ENCODE peak calls at places on chromosome 13, in five cellular contexts. H, V, Z, B and U are unnamed samples.

GRCh38 chr13:98411617-98412310 is 165.1 kb downstream of the STK24 start:
- DNase-seq in H (peak; percentile 68), V (peak; percentile 4), Z (no peak), B (no peak), U (no peak)

GRCh38 chr13:111202745-111203144 is 87.6 kb downstream of the ARHGEF7 start:
- DNase-seq in H (no peak), V (peak; percentile 97), Z (peak; percentile 99), B (no peak), U (no peak)

GRCh38 chr13:52797176-52797575 is 51.3 kb downstream of the PCDH8 start:
- DNase-seq in H (no peak), V (no peak), Z (no peak), B (no peak), U (no peak)

GRCh38 chr13:94342436-94343242 is 136.8 kb downstream of the DCT start:
- DNase-seq in H (no peak), V (no peak), Z (no peak), B (no peak), U (no peak)

GRCh38 chr13:39655569-39656324 is at the start of gene COG6:
- DNase-seq in H (peak; percentile 91), V (peak; percentile 86), Z (peak; percentile 88), B (peak; percentile 97), U (peak; percentile 84)

GRCh38 chr13:48400820-48401219 is 12.1 kb downstream of the LPAR6 start:
- DNase-seq in H (no peak), V (peak; percentile 82), Z (peak; percentile 74), B (no peak), U (no peak)

GRCh38 chr13:108963846-108964600 is 334.6 kb downstream of the MYO16 start:
- DNase-seq in H (no peak), V (peak; percentile 59), Z (peak; percentile 38), B (no peak), U (no peak)

GRCh38 chr13:99970761-99971575 is 599 bp downstream of the ZIC5 start:
- DNase-seq in H (no peak), V (no peak), Z (no peak), B (no peak), U (no peak)

GRCh38 chr13:95704510-95704909 is 27.6 kb downstream of the DNAJC3 start:
- DNase-seq in H (no peak), V (no peak), Z (no peak), B (no peak), U (no peak)

GRCh38 chr13:41199061-41199460 is 4.7 kb upstream of the KBTBD7 start:
- DNase-seq in H (no peak), V (no peak), Z (no peak), B (no peak), U (no peak)

GRCh38 chr13:59391696-59392095 is 772.0 kb downstream of the DIAPH3 start:
- DNase-seq in H (peak; percentile 43), V (peak; percentile 77), Z (peak; percentile 86), B (no peak), U (no peak)

GRCh38 chr13:70622785-70623184 is 514.5 kb upstream of the KLHL1 start:
- DNase-seq in H (no peak), V (no peak), Z (no peak), B (no peak), U (no peak)

GRCh38 chr13:45918597-45918996 is 67.0 kb upstream of the SIAH3 start:
- DNase-seq in H (no peak), V (no peak), Z (no peak), B (no peak), U (no peak)

GRCh38 chr13:60165391-60166099 is 1.8 kb upstream of the DIAPH3 start:
- DNase-seq in H (no peak), V (peak; percentile 65), Z (peak; percentile 76), B (no peak), U (no peak)

GRCh38 chr13:75326173-75327131 is 155.5 kb downstream of the TBC1D4 start:
- DNase-seq in H (no peak), V (peak; percentile 86), Z (peak; percentile 89), B (peak; percentile 77), U (no peak)

GRCh38 chr13:46386996-46387851 is at the start of gene RUBCNL:
- DNase-seq in H (peak; percentile 33), V (no peak), Z (no peak), B (peak; percentile 92), U (peak; percentile 69)

GRCh38 chr13:104286566-104287290 is 1220.5 kb upstream of the SLC10A2 start:
- DNase-seq in H (no peak), V (no peak), Z (no peak), B (no peak), U (no peak)

GRCh38 chr13:97339019-97339988 is 94.7 kb upstream of the RAP2A start:
- DNase-seq in H (peak; percentile 36), V (peak; percentile 98), Z (peak; percentile 93), B (no peak), U (no peak)

GRCh38 chr13:51823861-51824260 is 19.9 kb upstream of the DHRS12 start:
- DNase-seq in H (no peak), V (peak; percentile 14), Z (peak; percentile 43), B (no peak), U (no peak)

GRCh38 chr13:77749481-77749880 is 52.0 kb downstream of the SLAIN1 start:
- DNase-seq in H (no peak), V (no peak), Z (no peak), B (no peak), U (no peak)

GRCh38 chr13:27857271-27857670 is 62.5 kb upstream of the PDX1 start:
- DNase-seq in H (no peak), V (no peak), Z (no peak), B (no peak), U (no peak)

GRCh38 chr13:61965756-61966155 is 550.1 kb upstream of the PCDH20 start:
- DNase-seq in H (no peak), V (no peak), Z (no peak), B (no peak), U (no peak)

GRCh38 chr13:100491164-100491847 is 97.3 kb downstream of the GGACT start:
- DNase-seq in H (peak; percentile 30), V (peak; percentile 89), Z (peak; percentile 89), B (no peak), U (no peak)

DNA sequence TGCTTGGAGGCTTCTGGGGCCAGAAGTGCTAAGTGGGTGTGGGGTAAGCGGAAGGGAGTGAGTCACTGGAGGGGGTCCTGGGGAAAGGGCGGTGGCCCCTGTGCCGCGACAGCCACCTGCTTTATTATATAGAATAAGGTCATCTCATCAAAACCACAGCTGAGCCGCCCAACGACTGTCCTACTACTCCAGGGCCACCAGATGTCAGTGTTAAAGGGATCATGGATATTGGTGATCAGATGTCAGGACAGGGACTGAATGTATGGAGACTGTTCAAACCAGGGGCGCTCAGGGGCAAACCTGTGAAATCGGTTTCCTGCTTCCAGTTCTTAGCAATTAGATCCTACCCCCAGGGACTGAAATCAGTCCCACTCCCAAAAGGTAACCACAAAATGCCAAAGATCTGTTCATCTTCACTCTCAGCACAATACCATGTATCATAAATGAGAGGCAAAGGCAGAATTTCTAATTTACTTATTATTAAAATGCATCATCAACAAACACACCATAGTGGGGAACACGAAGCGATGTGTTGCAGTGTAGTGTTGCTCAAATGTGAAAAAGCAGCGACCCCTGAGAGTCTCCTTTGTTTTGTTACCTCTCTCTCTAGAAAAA is 24.5 kb downstream of the ARL11 start:
- DNase-seq in H (no peak), V (no peak), Z (peak; percentile 35), B (no peak), U (no peak)
- TF ChIP-seq CTCF in H (peak; percentile 20), V (peak; percentile 31), Z (peak; percentile 41), B (peak; percentile 61), U (peak; percentile 72)

GRCh38 chr13:43797869-43798268 is 11.1 kb upstream of the ENOX1 start:
- DNase-seq in H (no peak), V (peak; percentile 68), Z (peak; percentile 38), B (no peak), U (no peak)
- TF ChIP-seq CTCF in H (no peak), V (peak; percentile 45), Z (peak; percentile 14), B (no peak), U (no peak)

GRCh38 chr13:36915891-36916640 is 4.0 kb downstream of the SMAD9 start:
- DNase-seq in H (no peak), V (no peak), Z (no peak), B (no peak), U (no peak)

GRCh38 chr13:36915106-36915505 is 4.9 kb downstream of the SMAD9 start:
- DNase-seq in H (no peak), V (no peak), Z (no peak), B (no peak), U (no peak)

GRCh38 chr13:36912983-36913382 is 7.1 kb downstream of the SMAD9 start:
- DNase-seq in H (no peak), V (no peak), Z (no peak), B (no peak), U (no peak)

GRCh38 chr13:36913463-36913862 is 6.6 kb downstream of the SMAD9 start:
- DNase-seq in H (no peak), V (no peak), Z (no peak), B (no peak), U (no peak)

GRCh38 chr13:36914648-36915047 is 5.4 kb downstream of the SMAD9 start:
- DNase-seq in H (no peak), V (no peak), Z (no peak), B (no peak), U (no peak)
- TF ChIP-seq CTCF in H (no peak), V (no peak), Z (no peak), B (no peak), U (no peak)

DNA sequence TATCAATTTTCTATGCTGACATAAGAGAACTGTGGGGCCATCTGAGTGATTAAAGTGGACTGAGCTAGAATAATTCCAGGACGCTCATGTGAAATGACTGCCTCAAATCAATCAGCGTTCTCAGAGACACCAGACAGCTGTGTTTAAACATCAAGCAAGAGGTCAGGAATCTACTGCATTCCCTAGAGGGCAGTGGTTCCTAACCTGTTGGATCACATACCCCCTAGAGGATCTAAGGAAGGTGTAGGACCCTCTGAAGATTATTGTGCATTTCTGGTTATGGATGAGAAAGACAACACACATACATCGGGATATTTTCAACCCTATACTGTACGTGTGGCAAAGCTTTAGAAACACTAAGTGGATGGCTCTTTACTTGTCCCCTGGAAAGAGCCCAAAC is 51.8 kb upstream of the FREM2 start:
- DNase-seq in H (no peak), V (no peak), Z (no peak), B (no peak), U (no peak)
- TF ChIP-seq CTCF in H (no peak), V (no peak), Z (no peak), B (no peak), U (no peak)

GRCh38 chr13:30143671-30144400 is 163.5 kb downstream of the KATNAL1 start:
- DNase-seq in H (no peak), V (peak; percentile 74), Z (peak; percentile 59), B (no peak), U (no peak)

GRCh38 chr13:30141773-30142501 is 165.4 kb downstream of the KATNAL1 start:
- DNase-seq in H (no peak), V (no peak), Z (no peak), B (no peak), U (no peak)

GRCh38 chr13:30138511-30138910 is 168.8 kb downstream of the KATNAL1 start:
- DNase-seq in H (no peak), V (no peak), Z (no peak), B (no peak), U (no peak)

GRCh38 chr13:30142502-30143211 is 164.7 kb downstream of the KATNAL1 start:
- DNase-seq in H (no peak), V (peak; percentile 99), Z (peak; percentile 90), B (no peak), U (no peak)

GRCh38 chr13:30140973-30141372 is 166.4 kb downstream of the KATNAL1 start:
- DNase-seq in H (no peak), V (no peak), Z (no peak), B (no peak), U (no peak)
- TF ChIP-seq CTCF in H (no peak), V (no peak), Z (no peak), B (no peak), U (no peak)

GRCh38 chr13:106331116-106331515 is 204.3 kb downstream of the EFNB2 start:
- DNase-seq in H (no peak), V (no peak), Z (no peak), B (no peak), U (no peak)
- TF ChIP-seq CTCF in H (no peak), V (no peak), Z (no peak), B (no peak), U (no peak)